ENCODE peak calls at places on chromosomes 13 and 19, in seven cellular contexts. One of them, this sample, is unnamed.

GRCh38 chr19:31352296-31352781 is 3.1 kb upstream of the TSHZ3 start:
- DNase-seq in brain microvascular endothelial cell: no peak
- DNase-seq in A549: no peak
- DNase-seq in uterus: no peak
- DNase-seq in CD8-positive, alpha-beta T cell: no peak
- DNase-seq in mesendoderm: peak
- DNase-seq in IMR-90: no peak
- DNase-seq in this sample: no peak

GRCh38 chr13:30698488-30699005 is 36.8 kb upstream of the ALOX5AP start:
- DNase-seq in brain microvascular endothelial cell: no peak
- DNase-seq in A549: no peak
- DNase-seq in uterus: no peak
- DNase-seq in CD8-positive, alpha-beta T cell: no peak
- DNase-seq in mesendoderm: no peak
- DNase-seq in IMR-90: no peak
- DNase-seq in this sample: no peak

GRCh38 chr13:32471187-32471922 is 43.4 kb upstream of the N4BP2L1 start:
- DNase-seq in brain microvascular endothelial cell: peak
- DNase-seq in A549: no peak
- DNase-seq in uterus: peak
- DNase-seq in CD8-positive, alpha-beta T cell: no peak
- DNase-seq in mesendoderm: no peak
- DNase-seq in IMR-90: peak
- DNase-seq in this sample: no peak

GRCh38 chr13:41179593-41180250 is 14.6 kb downstream of the KBTBD7 start:
- DNase-seq in brain microvascular endothelial cell: no peak
- DNase-seq in A549: no peak
- DNase-seq in uterus: no peak
- DNase-seq in CD8-positive, alpha-beta T cell: no peak
- DNase-seq in mesendoderm: no peak
- DNase-seq in IMR-90: peak
- DNase-seq in this sample: no peak

GRCh38 chr13:72662548-72662947 is 64.9 kb downstream of the MZT1 start:
- DNase-seq in brain microvascular endothelial cell: no peak
- DNase-seq in A549: no peak
- DNase-seq in uterus: no peak
- DNase-seq in CD8-positive, alpha-beta T cell: no peak
- DNase-seq in mesendoderm: no peak
- DNase-seq in IMR-90: no peak
- DNase-seq in this sample: no peak

GRCh38 chr13:36051082-36051481 is 80.1 kb downstream of the DCLK1 start:
- DNase-seq in brain microvascular endothelial cell: no peak
- DNase-seq in A549: no peak
- DNase-seq in uterus: no peak
- DNase-seq in CD8-positive, alpha-beta T cell: no peak
- DNase-seq in mesendoderm: no peak
- DNase-seq in IMR-90: no peak
- DNase-seq in this sample: no peak

GRCh38 chr13:42892760-42893159 is 99.3 kb downstream of the EPSTI1 start:
- DNase-seq in brain microvascular endothelial cell: peak
- DNase-seq in A549: no peak
- DNase-seq in uterus: no peak
- DNase-seq in CD8-positive, alpha-beta T cell: no peak
- DNase-seq in mesendoderm: no peak
- DNase-seq in IMR-90: peak
- DNase-seq in this sample: no peak

GRCh38 chr13:32246468-32246867 is 68.7 kb downstream of the ZAR1L start:
- DNase-seq in brain microvascular endothelial cell: peak
- DNase-seq in A549: peak
- DNase-seq in uterus: peak
- DNase-seq in CD8-positive, alpha-beta T cell: no peak
- DNase-seq in mesendoderm: peak
- DNase-seq in IMR-90: peak
- DNase-seq in this sample: no peak

GRCh38 chr19:35995655-35995993 is 636 bp downstream of the SDHAF1 start:
- DNase-seq in brain microvascular endothelial cell: no peak
- DNase-seq in A549: peak
- DNase-seq in uterus: peak
- DNase-seq in CD8-positive, alpha-beta T cell: no peak
- DNase-seq in mesendoderm: peak
- DNase-seq in IMR-90: peak
- DNase-seq in this sample: no peak

GRCh38 chr13:43196171-43196611 is 172.8 kb downstream of the DNAJC15 start:
- DNase-seq in brain microvascular endothelial cell: no peak
- DNase-seq in A549: no peak
- DNase-seq in uterus: peak
- DNase-seq in CD8-positive, alpha-beta T cell: no peak
- DNase-seq in mesendoderm: no peak
- DNase-seq in IMR-90: peak
- DNase-seq in this sample: no peak

GRCh38 chr13:59247166-59247565 is 916.6 kb downstream of the DIAPH3 start:
- DNase-seq in brain microvascular endothelial cell: no peak
- DNase-seq in A549: no peak
- DNase-seq in uterus: no peak
- DNase-seq in CD8-positive, alpha-beta T cell: no peak
- DNase-seq in mesendoderm: no peak
- DNase-seq in IMR-90: no peak
- DNase-seq in this sample: no peak

GRCh38 chr13:30116379-30116778 is 191.0 kb downstream of the KATNAL1 start:
- DNase-seq in brain microvascular endothelial cell: no peak
- DNase-seq in A549: no peak
- DNase-seq in uterus: no peak
- DNase-seq in CD8-positive, alpha-beta T cell: no peak
- DNase-seq in mesendoderm: no peak
- DNase-seq in IMR-90: no peak
- DNase-seq in this sample: no peak

GRCh38 chr13:49859568-49859967 is 67.1 kb upstream of the KPNA3 start:
- DNase-seq in brain microvascular endothelial cell: peak
- DNase-seq in A549: peak
- DNase-seq in uterus: no peak
- DNase-seq in CD8-positive, alpha-beta T cell: no peak
- DNase-seq in mesendoderm: no peak
- DNase-seq in IMR-90: peak
- DNase-seq in this sample: no peak

GRCh38 chr13:68190826-68191225 is 960.7 kb upstream of the PCDH9 start:
- DNase-seq in brain microvascular endothelial cell: peak
- DNase-seq in A549: no peak
- DNase-seq in uterus: no peak
- DNase-seq in CD8-positive, alpha-beta T cell: no peak
- DNase-seq in mesendoderm: peak
- DNase-seq in IMR-90: no peak
- DNase-seq in this sample: no peak

GRCh38 chr13:37173214-37173613 is 67.8 kb upstream of the CSNK1A1L start:
- DNase-seq in brain microvascular endothelial cell: peak
- DNase-seq in A549: no peak
- DNase-seq in uterus: no peak
- DNase-seq in CD8-positive, alpha-beta T cell: no peak
- DNase-seq in mesendoderm: peak
- DNase-seq in IMR-90: peak
- DNase-seq in this sample: no peak

GRCh38 chr19:42313096-42313839 is at the start of gene TMEM145:
- DNase-seq in brain microvascular endothelial cell: no peak
- DNase-seq in A549: peak
- DNase-seq in uterus: no peak
- DNase-seq in CD8-positive, alpha-beta T cell: no peak
- DNase-seq in mesendoderm: peak
- DNase-seq in IMR-90: peak
- DNase-seq in this sample: no peak

GRCh38 chr13:52158629-52159158 is 703 bp downstream of the NEK3 start:
- DNase-seq in brain microvascular endothelial cell: peak
- DNase-seq in A549: no peak
- DNase-seq in uterus: peak
- DNase-seq in CD8-positive, alpha-beta T cell: no peak
- DNase-seq in mesendoderm: peak
- DNase-seq in IMR-90: peak
- DNase-seq in this sample: no peak

GRCh38 chr19:4144666-4145261 is 8.7 kb upstream of the CREB3L3 start:
- DNase-seq in brain microvascular endothelial cell: no peak
- DNase-seq in A549: peak
- DNase-seq in uterus: no peak
- DNase-seq in CD8-positive, alpha-beta T cell: no peak
- DNase-seq in mesendoderm: no peak
- DNase-seq in IMR-90: peak
- DNase-seq in this sample: no peak

GRCh38 chr19:4326837-4327251 is 11.8 kb downstream of the STAP2 start:
- DNase-seq in brain microvascular endothelial cell: no peak
- DNase-seq in A549: no peak
- DNase-seq in uterus: no peak
- DNase-seq in CD8-positive, alpha-beta T cell: no peak
- DNase-seq in mesendoderm: peak
- DNase-seq in IMR-90: no peak
- DNase-seq in this sample: peak

GRCh38 chr19:13005861-13006370 is 10.6 kb downstream of the NFIX start:
- DNase-seq in brain microvascular endothelial cell: no peak
- DNase-seq in A549: no peak
- DNase-seq in uterus: no peak
- DNase-seq in CD8-positive, alpha-beta T cell: no peak
- DNase-seq in mesendoderm: no peak
- DNase-seq in IMR-90: no peak
- DNase-seq in this sample: no peak

GRCh38 chr19:13005253-13005652 is 10.0 kb downstream of the NFIX start:
- DNase-seq in brain microvascular endothelial cell: no peak
- DNase-seq in A549: no peak
- DNase-seq in uterus: no peak
- DNase-seq in CD8-positive, alpha-beta T cell: no peak
- DNase-seq in mesendoderm: no peak
- DNase-seq in IMR-90: no peak
- DNase-seq in this sample: no peak

GRCh38 chr19:13008926-13009787 is 13.9 kb downstream of the NFIX start:
- DNase-seq in brain microvascular endothelial cell: no peak
- DNase-seq in A549: no peak
- DNase-seq in uterus: no peak
- DNase-seq in CD8-positive, alpha-beta T cell: no peak
- DNase-seq in mesendoderm: peak
- DNase-seq in IMR-90: no peak
- DNase-seq in this sample: no peak

GRCh38 chr19:13006431-13007281 is 11.4 kb downstream of the NFIX start:
- DNase-seq in brain microvascular endothelial cell: no peak
- DNase-seq in A549: no peak
- DNase-seq in uterus: peak
- DNase-seq in CD8-positive, alpha-beta T cell: no peak
- DNase-seq in mesendoderm: no peak
- DNase-seq in IMR-90: no peak
- DNase-seq in this sample: no peak

DNA sequence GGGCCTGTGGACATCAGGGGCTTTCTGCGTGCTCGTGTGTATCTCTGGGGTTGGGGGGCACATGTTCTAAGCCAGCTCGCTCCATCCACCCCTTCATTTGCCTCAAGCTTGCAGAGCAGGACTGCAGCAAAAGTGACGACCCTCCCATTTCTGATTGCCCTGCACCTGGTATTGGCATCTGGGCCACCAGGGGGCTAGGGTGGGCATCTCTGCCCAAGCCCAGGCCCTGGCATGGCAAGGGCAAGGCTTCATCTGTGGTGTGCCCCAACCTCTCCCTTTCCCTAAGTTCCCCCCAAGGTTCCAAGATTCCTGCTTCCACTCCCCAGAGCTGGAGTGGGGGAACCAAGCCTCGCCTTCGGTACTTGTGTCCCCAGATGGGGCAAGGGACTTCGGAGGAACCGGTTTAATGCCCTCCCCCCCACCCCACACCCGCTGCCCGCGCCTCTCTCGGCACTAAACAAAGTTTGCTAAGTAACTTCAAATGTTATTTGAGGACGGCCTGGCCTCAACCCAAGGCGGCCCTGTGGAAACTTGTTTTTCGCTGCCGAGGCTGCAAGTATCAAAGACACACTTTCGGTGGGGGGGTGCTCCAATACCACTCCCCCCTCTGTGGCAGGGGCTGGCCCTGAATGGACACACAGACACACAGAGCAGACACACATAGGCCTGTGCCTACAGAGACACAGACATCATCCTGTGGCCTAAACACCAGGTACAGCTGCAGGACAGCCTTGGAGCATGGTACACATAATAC is 12.2 kb downstream of the NFIX start:
- DNase-seq in brain microvascular endothelial cell: no peak
- DNase-seq in A549: no peak
- DNase-seq in uterus: peak
- DNase-seq in CD8-positive, alpha-beta T cell: no peak
- DNase-seq in mesendoderm: no peak
- DNase-seq in IMR-90: no peak
- DNase-seq in this sample: no peak
- H3K4me3 ChIP-seq in brain microvascular endothelial cell: no peak
- H3K4me3 ChIP-seq in A549: no peak
- H3K4me3 ChIP-seq in uterus: no peak
- H3K4me3 ChIP-seq in CD8-positive, alpha-beta T cell: no peak
- H3K4me3 ChIP-seq in mesendoderm: no peak
- H3K4me3 ChIP-seq in IMR-90: no peak
- H3K4me3 ChIP-seq in this sample: no peak

GRCh38 chr19:15266683-15267082 is 34.4 kb upstream of the EPHX3 start:
- DNase-seq in brain microvascular endothelial cell: no peak
- DNase-seq in A549: no peak
- DNase-seq in uterus: no peak
- DNase-seq in CD8-positive, alpha-beta T cell: no peak
- DNase-seq in mesendoderm: no peak
- DNase-seq in IMR-90: no peak
- DNase-seq in this sample: no peak

GRCh38 chr19:15265214-15265613 is 33.0 kb upstream of the EPHX3 start:
- DNase-seq in brain microvascular endothelial cell: no peak
- DNase-seq in A549: no peak
- DNase-seq in uterus: no peak
- DNase-seq in CD8-positive, alpha-beta T cell: no peak
- DNase-seq in mesendoderm: no peak
- DNase-seq in IMR-90: no peak
- DNase-seq in this sample: no peak

GRCh38 chr19:15264933-15265206 is 32.6 kb upstream of the EPHX3 start:
- DNase-seq in brain microvascular endothelial cell: no peak
- DNase-seq in A549: no peak
- DNase-seq in uterus: no peak
- DNase-seq in CD8-positive, alpha-beta T cell: no peak
- DNase-seq in mesendoderm: no peak
- DNase-seq in IMR-90: no peak
- DNase-seq in this sample: no peak

GRCh38 chr19:15264061-15264932 is 32.0 kb upstream of the EPHX3 start:
- DNase-seq in brain microvascular endothelial cell: peak
- DNase-seq in A549: peak
- DNase-seq in uterus: peak
- DNase-seq in CD8-positive, alpha-beta T cell: peak
- DNase-seq in mesendoderm: peak
- DNase-seq in IMR-90: peak
- DNase-seq in this sample: peak

GRCh38 chr19:15265849-15266248 is 33.6 kb upstream of the EPHX3 start:
- DNase-seq in brain microvascular endothelial cell: peak
- DNase-seq in A549: no peak
- DNase-seq in uterus: peak
- DNase-seq in CD8-positive, alpha-beta T cell: no peak
- DNase-seq in mesendoderm: no peak
- DNase-seq in IMR-90: peak
- DNase-seq in this sample: no peak
- H3K27ac ChIP-seq in brain microvascular endothelial cell: no peak
- H3K27ac ChIP-seq in A549: no peak
- H3K27ac ChIP-seq in uterus: peak
- H3K27ac ChIP-seq in CD8-positive, alpha-beta T cell: no peak
- H3K27ac ChIP-seq in mesendoderm: no peak
- H3K27ac ChIP-seq in IMR-90: peak
- H3K27ac ChIP-seq in this sample: no peak

GRCh38 chr19:47241919-47242644 is 11.1 kb upstream of the BBC3 start:
- DNase-seq in brain microvascular endothelial cell: no peak
- DNase-seq in A549: no peak
- DNase-seq in uterus: no peak
- DNase-seq in CD8-positive, alpha-beta T cell: no peak
- DNase-seq in mesendoderm: no peak
- DNase-seq in IMR-90: no peak
- DNase-seq in this sample: no peak
- H3K4me3 ChIP-seq in brain microvascular endothelial cell: no peak
- H3K4me3 ChIP-seq in A549: no peak
- H3K4me3 ChIP-seq in uterus: no peak
- H3K4me3 ChIP-seq in CD8-positive, alpha-beta T cell: no peak
- H3K4me3 ChIP-seq in mesendoderm: no peak
- H3K4me3 ChIP-seq in IMR-90: no peak
- H3K4me3 ChIP-seq in this sample: no peak

GRCh38 chr13:114012141-114012540 is 38.3 kb upstream of the C13orf46 start:
- DNase-seq in brain microvascular endothelial cell: no peak
- DNase-seq in A549: no peak
- DNase-seq in uterus: no peak
- DNase-seq in CD8-positive, alpha-beta T cell: no peak
- DNase-seq in mesendoderm: no peak
- DNase-seq in IMR-90: no peak
- DNase-seq in this sample: no peak
- H3K27ac ChIP-seq in brain microvascular endothelial cell: no peak
- H3K27ac ChIP-seq in A549: no peak
- H3K27ac ChIP-seq in uterus: no peak
- H3K27ac ChIP-seq in CD8-positive, alpha-beta T cell: no peak
- H3K27ac ChIP-seq in mesendoderm: no peak
- H3K27ac ChIP-seq in IMR-90: no peak
- H3K27ac ChIP-seq in this sample: no peak